ENCODE peak calls at places on chromosomes 6 and 20, in nine cellular contexts. D is AG04450; I is naive thymus-derived CD4-positive, alpha-beta T cell; V is thyroid gland; S is GM12878; O is CD8-positive, alpha-beta T cell; B is spleen; H is bronchial epithelial cell; U is adipocyte. F is an unnamed sample.
A peak's percentile ranks its signal among the peaks of the same experiment; 100 is the strongest.

GRCh38 chr6:118495639-118496296 is 52.3 kb upstream of the PLN start:
- DNase-seq in D (peak; percentile 2), I (no peak), V (no peak), S (no peak), O (no peak), B (no peak), H (peak; percentile 59), U (no peak), F (no peak)

GRCh38 chr6:139407718-139408222 is 33.3 kb upstream of the CITED2 start:
- DNase-seq in D (peak; percentile 74), I (no peak), V (no peak), S (no peak), O (no peak), B (no peak), H (peak; percentile 97), U (peak; percentile 76), F (no peak)

GRCh38 chr6:95203153-95203754 is 374.1 kb upstream of the MANEA start:
- DNase-seq in D (peak; percentile 4), I (no peak), V (peak; percentile 6), S (no peak), O (no peak), B (no peak), H (peak; percentile 55), U (peak; percentile 42), F (peak; percentile 74)

GRCh38 chr6:147285087-147285855 is 81.1 kb downstream of the STXBP5 start:
- DNase-seq in D (no peak), I (peak; percentile 19), V (no peak), S (no peak), O (no peak), B (no peak), H (peak; percentile 64), U (peak; percentile 75), F (no peak)

GRCh38 chr20:63947638-63948456 is 8.4 kb downstream of the UCKL1 start:
- DNase-seq in D (no peak), I (no peak), V (peak; percentile 37), S (no peak), O (peak; percentile 65), B (peak; percentile 84), H (no peak), U (no peak), F (no peak)

GRCh38 chr6:138346302-138347195 is 31.2 kb upstream of the SMIM28 start:
- DNase-seq in D (no peak), I (no peak), V (no peak), S (no peak), O (no peak), B (no peak), H (peak; percentile 33), U (peak; percentile 68), F (no peak)

GRCh38 chr6:156699017-156699421 is 78.2 kb upstream of the ARID1B start:
- DNase-seq in D (no peak), I (no peak), V (no peak), S (peak; percentile 85), O (no peak), B (no peak), H (peak; percentile 99), U (peak; percentile 13), F (no peak)

GRCh38 chr20:22577515-22578220 is 6.7 kb downstream of the FOXA2 start:
- DNase-seq in D (no peak), I (no peak), V (no peak), S (no peak), O (no peak), B (no peak), H (no peak), U (no peak), F (no peak)

GRCh38 chr6:41346435-41346834 is 11.0 kb downstream of the NCR2 start:
- DNase-seq in D (no peak), I (no peak), V (no peak), S (no peak), O (no peak), B (no peak), H (no peak), U (no peak), F (no peak)

GRCh38 chr6:145428656-145429173 is 306.6 kb downstream of the EPM2A start:
- DNase-seq in D (no peak), I (no peak), V (no peak), S (no peak), O (no peak), B (no peak), H (no peak), U (peak; percentile 12), F (no peak)

GRCh38 chr6:111759836-111760785 is 113.1 kb downstream of the FYN start:
- DNase-seq in D (peak; percentile 71), I (peak; percentile 84), V (no peak), S (no peak), O (no peak), B (no peak), H (peak; percentile 23), U (peak; percentile 90), F (no peak)

GRCh38 chr6:36962874-36963273 is 8.3 kb downstream of the PI16 start:
- DNase-seq in D (no peak), I (peak; percentile 82), V (peak; percentile 43), S (no peak), O (peak; percentile 76), B (peak; percentile 90), H (peak; percentile 43), U (peak; percentile 39), F (peak; percentile 80)

DNA sequence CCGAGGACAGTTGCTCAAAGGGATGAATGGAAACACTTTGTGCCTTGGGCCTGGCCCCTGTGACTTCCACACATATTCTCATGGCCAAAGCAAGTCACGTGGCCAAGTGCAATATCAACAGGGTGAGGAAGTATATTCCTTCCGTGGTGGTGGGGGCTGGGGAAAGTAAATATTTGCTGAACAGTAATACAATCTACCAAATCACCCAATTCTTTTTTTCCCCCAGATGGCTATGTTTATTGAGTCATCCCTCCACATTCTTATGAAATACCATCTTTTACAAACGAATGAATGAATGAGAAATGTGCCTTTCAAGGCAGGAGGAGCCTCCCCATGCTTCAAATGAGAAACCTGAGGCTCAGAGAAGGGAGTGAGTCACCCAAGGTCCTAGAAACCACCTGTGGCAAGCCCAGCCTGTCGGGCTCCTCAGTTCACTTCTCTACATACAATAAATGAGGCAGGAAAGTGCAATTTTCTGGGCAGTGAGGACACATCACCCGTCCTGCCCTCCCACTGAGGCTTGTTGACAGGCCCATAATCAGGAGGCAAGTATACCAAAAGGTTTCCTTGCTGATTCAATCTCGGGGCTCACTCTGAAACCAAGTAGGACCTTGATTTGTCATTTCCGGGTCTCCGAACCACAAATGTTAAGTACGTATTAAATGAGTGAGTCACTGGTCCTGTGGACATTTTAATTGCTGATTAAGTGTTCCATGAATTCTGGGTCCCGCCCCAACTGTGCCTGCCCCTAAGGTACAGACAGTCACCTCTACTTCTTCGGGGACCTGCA is 25.3 kb upstream of the TOP1 start:
- DNase-seq in D (peak; percentile 93), I (no peak), V (peak; percentile 47), S (no peak), O (peak; percentile 70), B (no peak), H (peak; percentile 99), U (peak; percentile 95), F (peak; percentile 85)
- H3K4me3 ChIP-seq in D (peak overlapping the region; percentile 57), I (peak overlapping the region; percentile 48), V (no peak overlapping the region), S (no peak overlapping the region), O (peak overlapping the region; percentile 26), B (no peak overlapping the region), H (peak overlapping the region; percentile 37), U (peak overlapping the region; percentile 62), F (no peak overlapping the region)

DNA sequence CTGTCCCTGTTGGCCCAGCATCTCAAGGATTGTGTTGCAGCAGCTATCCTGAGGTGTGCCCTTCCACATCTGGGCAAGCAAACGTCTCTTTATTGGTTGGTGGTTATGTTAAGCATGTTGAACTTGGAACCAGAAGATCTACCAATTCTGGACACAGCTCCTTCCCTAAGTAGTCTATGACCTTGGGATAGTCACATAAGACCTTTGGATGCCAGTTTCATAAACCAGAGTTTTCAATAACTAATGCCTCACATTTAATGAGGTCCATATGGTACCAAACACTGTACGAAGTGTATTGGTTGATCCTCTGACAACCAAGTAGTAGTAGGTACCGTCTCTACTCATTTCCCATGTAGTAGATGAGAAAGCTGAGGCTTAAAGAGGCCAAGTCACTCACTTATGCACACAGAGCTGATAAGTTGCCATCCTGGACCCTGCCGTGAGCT is 3.7 kb downstream of the CYP24A1 start:
- DNase-seq in D (no peak), I (no peak), V (no peak), S (no peak), O (no peak), B (no peak), H (no peak), U (no peak), F (no peak)
- H3K27me3 ChIP-seq in D (peaks cover 59% of the 10 kb centered on the region), I (peaks cover 6% of the 10 kb centered on the region), V (no peaks in the 10 kb centered on the region), S (peaks cover 25% of the 10 kb centered on the region), O (peaks cover 19% of the 10 kb centered on the region), B (peaks cover 72% of the 10 kb centered on the region), H (peaks cover 5% of the 10 kb centered on the region), U (peaks cover 74% of the 10 kb centered on the region), F (no peaks in the 10 kb centered on the region)

GRCh38 chr6:56689663-56690062 is 47.0 kb upstream of the DST start:
- DNase-seq in D (no peak), I (no peak), V (no peak), S (no peak), O (no peak), B (no peak), H (no peak), U (no peak), F (no peak)
- H3K4me3 ChIP-seq in D (no peak overlapping the region), I (no peak overlapping the region), V (no peak overlapping the region), S (no peak overlapping the region), O (no peak overlapping the region), B (no peak overlapping the region), H (no peak overlapping the region), U (peak overlapping the region; percentile 86), F (no peak overlapping the region)

GRCh38 chr6:28777147-28777461 is 146.7 kb downstream of the TRIM27 start:
- DNase-seq in D (no peak), I (no peak), V (no peak), S (no peak), O (no peak), B (no peak), H (no peak), U (no peak), F (no peak)
- H3K27me3 ChIP-seq in D (peaks cover 64% of the 10 kb centered on the region), I (peaks cover 24% of the 10 kb centered on the region), V (peaks cover 70% of the 10 kb centered on the region), S (peaks cover 12% of the 10 kb centered on the region), O (peaks cover 64% of the 10 kb centered on the region), B (peaks cover 99% of the 10 kb centered on the region), H (peaks cover 61% of the 10 kb centered on the region), U (peaks cover 64% of the 10 kb centered on the region), F (peaks cover 3% of the 10 kb centered on the region)

GRCh38 chr6:99514089-99514488 is 1.1 kb downstream of the USP45 start:
- DNase-seq in D (no peak), I (no peak), V (no peak), S (no peak), O (no peak), B (no peak), H (no peak), U (peak; percentile 35), F (no peak)
- H3K4me3 ChIP-seq in D (peak overlapping the region; percentile 77), I (peak overlapping the region; percentile 75), V (peak overlapping the region; percentile 66), S (peak overlapping the region; percentile 76), O (no peak overlapping the region), B (peak overlapping the region; percentile 79), H (peak overlapping the region; percentile 81), U (peak overlapping the region; percentile 95), F (peak overlapping the region; percentile 97)

GRCh38 chr6:27286141-27286540 is 25.9 kb downstream of the POM121L2 start:
- DNase-seq in D (no peak), I (no peak), V (no peak), S (no peak), O (no peak), B (no peak), H (no peak), U (no peak), F (no peak)
- H3K27me3 ChIP-seq in D (peaks cover 51% of the 10 kb centered on the region), I (peaks cover 40% of the 10 kb centered on the region), V (peaks cover 45% of the 10 kb centered on the region), S (no peaks in the 10 kb centered on the region), O (peaks cover 67% of the 10 kb centered on the region), B (peaks cover 99% of the 10 kb centered on the region), H (peaks cover 26% of the 10 kb centered on the region), U (peaks cover 79% of the 10 kb centered on the region), F (no peaks in the 10 kb centered on the region)

GRCh38 chr20:19495905-19496703 is 262.0 kb upstream of the RIN2 start:
- DNase-seq in D (no peak), I (no peak), V (no peak), S (no peak), O (no peak), B (no peak), H (no peak), U (peak; percentile 34), F (no peak)
- H3K4me3 ChIP-seq in D (no peak overlapping the region), I (no peak overlapping the region), V (no peak overlapping the region), S (no peak overlapping the region), O (no peak overlapping the region), B (no peak overlapping the region), H (no peak overlapping the region), U (no peak overlapping the region), F (no peak overlapping the region)